ENCODE peak calls at places on chromosomes 11 and 22, in six cellular contexts. Y is nephron progenitor cell, B is Peyer's patch, Z is fibroblast of pulmonary artery, N is heart right ventricle, Q is MM.1S. G is an unnamed sample.

GRCh38 chr11:64916040-64916847 is 765 bp downstream of the ATG2A start:
- DNase-seq in Q (peak), B (no peak), N (no peak), Z (peak), Y (peak), G (peak)

GRCh38 chr11:104051806-104052205 is 15.4 kb downstream of the DDI1 start:
- DNase-seq in Q (no peak), Z (no peak), B (no peak), N (no peak), Y (no peak), G (no peak)

GRCh38 chr11:66032962-66033735 is 6.9 kb upstream of the CATSPER1 start:
- DNase-seq in Q (peak), Z (no peak), B (no peak), Y (no peak), N (no peak), G (no peak)

GRCh38 chr22:39300198-39300830 is 19.1 kb downstream of the RPL3 start:
- DNase-seq in B (no peak), Q (no peak), Z (no peak), Y (no peak), N (peak), G (peak)

GRCh38 chr11:70371241-70371640 is 27.1 kb upstream of the CTTN start:
- DNase-seq in N (no peak), B (no peak), Y (no peak), Z (no peak), Q (no peak), G (no peak)

GRCh38 chr11:20029193-20029592 is 131.1 kb downstream of the DBX1 start:
- DNase-seq in B (no peak), N (no peak), Q (no peak), Y (no peak), Z (no peak), G (no peak)

GRCh38 chr11:32108576-32108975 is 17.7 kb downstream of the RCN1 start:
- DNase-seq in B (no peak), Z (no peak), Y (no peak), Q (no peak), N (no peak), G (no peak)

GRCh38 chr11:30585067-30585891 is 874 bp downstream of the MPPED2 start:
- DNase-seq in B (peak), Z (no peak), Q (peak), Y (peak), N (peak), G (peak)

GRCh38 chr22:49086606-49087157 is 741.0 kb downstream of the BRD1 start:
- DNase-seq in Q (no peak), Z (no peak), B (no peak), Y (no peak), N (no peak), G (no peak)
- TF ChIP-seq CTCF in Q (no peak), Z (no peak), B (no peak), Y (no peak), N (no peak), G (no peak)

DNA sequence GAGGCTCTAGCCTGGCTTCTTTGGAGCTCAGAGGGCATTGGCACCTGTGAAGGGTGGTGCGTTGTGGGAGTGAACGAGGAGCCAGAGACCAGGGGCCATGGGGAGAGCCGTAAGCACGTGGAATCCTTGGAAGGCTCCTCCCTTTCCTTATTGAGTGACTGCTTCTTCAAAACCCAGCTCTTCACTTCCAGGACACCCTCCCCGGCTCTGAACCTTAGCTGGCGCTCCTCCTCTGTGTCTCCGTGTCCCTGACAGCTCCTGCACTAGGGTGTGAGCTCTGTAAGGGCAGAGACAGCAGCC is 26.3 kb downstream of the POLR3H start:
- DNase-seq in B (no peak), N (no peak), Q (no peak), Y (no peak), Z (no peak), G (no peak)
- TF ChIP-seq CTCF in B (no peak), N (no peak), Q (no peak), Y (no peak), Z (no peak), G (no peak)

DNA sequence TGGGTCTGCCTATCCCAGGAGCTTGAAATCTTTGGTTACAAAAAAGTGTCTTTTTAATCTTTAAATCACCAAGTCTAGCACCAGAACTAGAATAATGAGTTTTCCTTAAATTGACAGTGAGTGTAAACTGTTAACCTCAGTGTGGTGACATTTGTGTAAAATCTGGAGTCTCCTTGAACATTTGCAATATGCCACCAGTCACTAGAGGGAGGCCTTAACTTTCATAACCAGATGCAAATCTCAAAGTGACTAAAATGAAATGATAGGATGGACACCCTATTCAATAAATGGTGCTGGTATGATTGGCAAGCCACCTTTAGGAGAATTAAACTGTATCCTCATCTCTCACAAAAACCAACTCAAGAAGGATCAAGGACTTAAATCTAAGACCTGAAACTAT is 8.3 kb upstream of the SCGB1D2 start:
- DNase-seq in Y (no peak), B (no peak), Q (peak), Z (peak), N (no peak), G (no peak)
- TF ChIP-seq CTCF in Y (no peak), B (peak), Q (peak), Z (no peak), N (no peak), G (no peak)

GRCh38 chr11:90805172-90805571 is 582.3 kb upstream of the CHORDC1 start:
- DNase-seq in Y (no peak), N (no peak), B (no peak), Q (no peak), Z (no peak), G (no peak)

GRCh38 chr11:90803781-90804180 is 580.9 kb upstream of the CHORDC1 start:
- DNase-seq in Z (no peak), Q (no peak), Y (no peak), B (no peak), N (no peak), G (no peak)

GRCh38 chr11:90809581-90809980 is 586.7 kb upstream of the CHORDC1 start:
- DNase-seq in B (no peak), Y (no peak), N (no peak), Q (no peak), Z (no peak), G (no peak)
- TF ChIP-seq CTCF in B (no peak), Y (no peak), N (no peak), Q (no peak), Z (no peak), G (no peak)

GRCh38 chr11:120524536-120525085 is 13.1 kb downstream of the GRIK4 start:
- DNase-seq in Y (no peak), N (no peak), Q (no peak), Z (no peak), B (no peak), G (no peak)
- TF ChIP-seq CTCF in Y (no peak), N (no peak), Q (no peak), Z (no peak), B (no peak), G (no peak)

DNA sequence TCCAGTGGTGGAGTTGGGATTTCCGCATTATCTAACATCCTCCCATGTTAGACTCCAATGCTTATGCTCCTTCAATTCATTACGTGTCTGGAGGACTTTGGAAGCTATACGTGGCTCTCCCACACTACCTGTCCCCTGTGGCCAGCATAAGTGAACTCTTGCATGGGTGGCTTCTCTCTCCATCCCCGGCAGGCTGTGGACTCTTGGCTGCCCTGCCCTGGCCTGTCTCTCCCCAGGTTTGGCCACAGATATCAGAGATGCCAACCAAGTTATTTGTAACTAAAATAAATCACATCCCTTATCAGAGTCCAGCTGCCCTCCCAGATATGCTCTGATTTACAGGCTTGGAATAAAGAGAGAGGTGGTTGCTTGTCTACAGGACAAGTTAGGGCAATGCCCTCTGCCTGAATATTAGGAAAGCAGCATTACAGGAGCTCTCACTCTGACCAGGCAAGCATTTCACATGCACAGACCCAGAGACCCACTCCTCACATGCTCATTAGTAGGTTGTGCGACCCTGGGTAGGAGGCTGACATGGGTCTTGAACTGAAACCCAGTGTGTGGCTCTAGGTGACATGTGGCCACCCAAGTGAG is 4.6 kb downstream of the CD44 start:
- DNase-seq in B (no peak), Y (no peak), N (no peak), Q (no peak), Z (no peak), G (no peak)
- TF ChIP-seq CTCF in B (no peak), Y (no peak), N (no peak), Q (no peak), Z (no peak), G (no peak)

DNA sequence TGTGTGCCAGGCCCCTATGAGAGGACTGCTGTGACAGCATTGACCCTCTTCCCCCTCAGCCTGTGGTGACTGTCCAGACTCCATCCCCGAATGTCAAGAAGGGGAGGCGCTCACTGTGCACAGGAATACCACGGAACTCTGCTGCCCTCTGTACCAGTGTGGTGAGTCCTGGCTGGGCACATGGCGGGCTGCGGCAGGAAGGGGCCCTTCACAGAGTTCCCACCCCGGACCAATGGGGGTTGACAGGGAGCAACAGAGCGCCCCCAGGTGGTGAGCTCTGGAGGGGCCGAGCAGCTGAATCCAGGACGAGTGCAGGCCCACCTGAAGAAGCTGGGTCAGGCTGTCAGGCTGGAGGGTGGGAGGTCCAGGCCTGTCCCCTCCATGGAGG is 83.8 kb upstream of the MYOD1 start:
- DNase-seq in N (no peak), Z (no peak), Y (no peak), Q (no peak), B (no peak), G (peak)
- TF ChIP-seq CTCF in N (no peak), Z (no peak), Y (no peak), Q (no peak), B (no peak), G (peak)

GRCh38 chr11:80727315-80727714 is 1286.5 kb upstream of the TENM4 start:
- DNase-seq in Z (peak), Q (peak), N (no peak), B (no peak), Y (peak), G (peak)
- TF ChIP-seq CTCF in Z (peak), Q (peak), N (no peak), B (peak), Y (no peak), G (peak)